ENCODE peak calls at places on chromosome 13, in six cellular contexts. N is IMR-90, U is neuronal stem cell, D is trophoblast cell, W is mesenchymal stem cell, H is H1. Y is an unnamed sample.
A peak's percentile ranks its signal among the peaks of the same experiment; 100 is the strongest.

GRCh38 chr13:71712988-71713653 is 153.9 kb downstream of the DACH1 start:
- DNase-seq in N (no peak), U (peak; percentile 20), D (peak; percentile 7), W (peak; percentile 55), H (no peak), Y (no peak)

GRCh38 chr13:28320884-28321574 is 173.9 kb downstream of the FLT1 start:
- DNase-seq in N (peak; percentile 84), U (no peak), D (no peak), W (peak; percentile 93), H (no peak), Y (no peak)

GRCh38 chr13:89688908-89689307 is 1658.6 kb upstream of the MIR17HG start:
- DNase-seq in N (no peak), U (no peak), D (no peak), W (no peak), H (no peak), Y (no peak)

GRCh38 chr13:31427151-31427867 is 227.5 kb downstream of the B3GLCT start:
- DNase-seq in N (no peak), U (no peak), D (no peak), W (no peak), H (no peak), Y (no peak)

GRCh38 chr13:36345438-36346221 is 564 bp downstream of the SPART start:
- DNase-seq in N (peak; percentile 92), U (peak; percentile 58), D (peak; percentile 87), W (peak; percentile 95), H (peak; percentile 73), Y (peak; percentile 63)

GRCh38 chr13:36763322-36763721 is 55.7 kb upstream of the RFXAP start:
- DNase-seq in N (no peak), U (no peak), D (no peak), W (no peak), H (no peak), Y (no peak)

GRCh38 chr13:94722596-94722995 is 10.3 kb upstream of the SOX21 start:
- DNase-seq in N (no peak), U (no peak), D (peak; percentile 82), W (no peak), H (no peak), Y (no peak)

GRCh38 chr13:37791699-37792098 is 77.9 kb downstream of the TRPC4 start:
- DNase-seq in N (peak; percentile 10), U (no peak), D (no peak), W (no peak), H (no peak), Y (no peak)

GRCh38 chr13:111361873-111362648 is 41.6 kb downstream of the TEX29 start:
- DNase-seq in N (no peak), U (no peak), D (no peak), W (no peak), H (peak; percentile 28), Y (no peak)

GRCh38 chr13:100098445-100099116 is 9.7 kb downstream of the PCCA start:
- DNase-seq in N (no peak), U (no peak), D (no peak), W (no peak), H (no peak), Y (no peak)

GRCh38 chr13:92074658-92075057 is 676.2 kb downstream of the GPC5 start:
- DNase-seq in N (no peak), U (peak; percentile 4), D (no peak), W (peak; percentile 21), H (no peak), Y (peak; percentile 35)

GRCh38 chr13:33838567-33839131 is 20.7 kb downstream of the RFC3 start:
- DNase-seq in N (peak; percentile 8), U (no peak), D (no peak), W (peak; percentile 22), H (no peak), Y (no peak)

GRCh38 chr13:74246398-74246975 is 112.3 kb upstream of the KLF12 start:
- DNase-seq in N (peak; percentile 43), U (no peak), D (no peak), W (no peak), H (no peak), Y (no peak)

GRCh38 chr13:114112231-114112825 is 20.1 kb downstream of the RASA3 start:
- DNase-seq in N (peak; percentile 45), U (no peak), D (no peak), W (no peak), H (no peak), Y (no peak)

GRCh38 chr13:28297341-28297740 is 159.0 kb downstream of the PAN3 start:
- DNase-seq in N (no peak), U (no peak), D (no peak), W (no peak), H (no peak), Y (peak; percentile 61)

GRCh38 chr13:77696006-77696862 is 1.3 kb upstream of the SLAIN1 start:
- DNase-seq in N (no peak), U (peak; percentile 37), D (peak; percentile 43), W (no peak), H (no peak), Y (no peak)

GRCh38 chr13:110302154-110302553 is 4.8 kb downstream of the COL4A1 start:
- DNase-seq in N (no peak), U (no peak), D (no peak), W (no peak), H (no peak), Y (no peak)

GRCh38 chr13:89726690-89727435 is 1620.6 kb upstream of the MIR17HG start:
- DNase-seq in N (peak; percentile 46), U (no peak), D (no peak), W (peak; percentile 57), H (no peak), Y (no peak)

GRCh38 chr13:51959773-51960172 is 51.5 kb downstream of the ATP7B start:
- DNase-seq in N (no peak), U (no peak), D (no peak), W (no peak), H (no peak), Y (no peak)

GRCh38 chr13:99330942-99331341 is 23.7 kb upstream of the GPR183 start:
- DNase-seq in N (no peak), U (no peak), D (no peak), W (no peak), H (peak; percentile 10), Y (no peak)

GRCh38 chr13:88656751-88657150 is 985.6 kb downstream of the SLITRK5 start:
- DNase-seq in N (no peak), U (no peak), D (no peak), W (no peak), H (no peak), Y (no peak)

DNA sequence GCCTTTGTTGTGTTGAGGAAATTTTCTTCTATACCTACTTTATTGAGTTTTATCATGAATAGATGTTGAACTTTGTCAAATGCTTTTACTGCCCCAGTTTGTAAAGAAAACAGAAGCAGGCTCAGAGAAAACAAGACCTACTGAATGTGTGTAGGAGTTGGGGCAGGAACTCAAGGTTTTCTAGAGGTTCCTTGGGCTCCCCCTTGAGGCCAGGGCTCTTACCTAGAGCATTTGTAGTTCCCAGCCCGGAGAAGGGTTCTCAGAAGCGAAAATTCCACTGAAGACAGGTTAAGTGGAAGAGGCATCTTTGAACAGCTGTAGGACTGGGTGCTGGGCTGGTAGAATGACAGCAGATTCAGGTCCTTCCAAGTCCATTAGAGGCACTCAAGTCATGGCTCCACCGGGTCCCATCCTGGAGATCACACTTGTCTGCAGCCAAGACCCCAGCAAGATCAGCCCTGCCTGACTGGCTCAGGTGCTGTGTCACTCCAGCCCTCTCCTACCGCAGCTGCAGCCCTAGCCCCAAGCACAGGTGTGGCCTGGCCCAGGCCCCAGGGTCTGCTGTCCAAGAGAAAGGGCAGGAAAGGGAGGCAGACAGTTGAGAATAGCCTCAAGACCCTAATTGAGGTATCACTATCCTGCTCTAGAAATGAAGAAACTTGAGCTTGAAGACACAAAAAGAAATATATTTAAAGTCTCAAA is 425.5 kb downstream of the PCDH20 start:
- DNase-seq in N (no peak), U (no peak), D (no peak), W (no peak), H (peak; percentile 60), Y (peak; percentile 35)
- H3K4ac ChIP-seq in N (no peak overlapping the region), U (no peak overlapping the region), D (no peak overlapping the region), W (no peak overlapping the region), H (no peak overlapping the region), Y (no peak overlapping the region)

GRCh38 chr13:50691682-50692263 is 151.7 kb downstream of the DLEU7 start:
- DNase-seq in N (no peak), U (no peak), D (no peak), W (peak; percentile 62), H (no peak), Y (no peak)
- H4K91ac ChIP-seq in N (no peak overlapping the region), U (no peak overlapping the region), D (no peak overlapping the region), W (no peak overlapping the region), H (no peak overlapping the region), Y (no peak overlapping the region)

DNA sequence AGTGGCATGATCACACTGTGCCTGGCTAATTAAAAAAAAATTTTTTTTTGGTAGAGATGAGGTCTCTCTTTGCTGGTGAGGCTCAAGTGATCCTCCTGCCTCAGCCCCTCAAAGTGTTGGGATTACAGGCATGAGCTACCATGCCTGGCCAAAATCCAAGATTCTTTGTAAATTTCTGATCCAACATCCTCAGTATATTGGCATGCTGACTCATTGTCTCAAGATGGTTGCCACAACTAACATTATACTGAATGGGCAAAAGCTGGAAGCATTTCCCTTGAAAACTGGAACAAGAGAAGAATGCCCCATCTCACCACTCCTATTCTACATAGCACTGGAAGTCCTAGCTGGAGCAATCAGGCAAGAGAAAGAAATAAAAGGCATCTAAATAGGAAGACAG is 100.0 kb downstream of the KLF5 start:
- DNase-seq in N (peak; percentile 75), U (no peak), D (no peak), W (peak; percentile 46), H (no peak), Y (no peak)
- H3K4ac ChIP-seq in N (peak overlapping the region; percentile 19), U (no peak overlapping the region), D (no peak overlapping the region), W (no peak overlapping the region), H (no peak overlapping the region), Y (no peak overlapping the region)

DNA sequence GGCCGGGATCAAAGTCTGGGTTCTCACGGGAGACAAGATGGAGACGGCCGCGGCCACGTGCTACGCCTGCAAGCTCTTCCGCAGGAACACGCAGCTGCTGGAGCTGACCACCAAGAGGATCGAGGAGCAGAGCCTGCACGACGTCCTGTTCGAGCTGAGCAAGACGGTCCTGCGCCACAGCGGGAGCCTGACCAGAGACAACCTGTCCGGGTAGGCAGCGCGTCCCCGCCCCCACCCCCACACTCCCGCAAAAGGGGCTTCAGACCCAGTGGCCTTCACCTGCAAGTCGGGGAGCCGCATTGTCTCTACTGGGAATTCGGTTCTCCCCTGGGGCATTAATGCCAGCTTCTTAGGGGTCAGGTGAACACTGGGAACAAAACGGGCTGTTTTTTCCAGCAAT is 114.7 kb upstream of the MCF2L start:
- DNase-seq in N (no peak), U (no peak), D (no peak), W (no peak), H (no peak), Y (no peak)
- H4K91ac ChIP-seq in N (no peak overlapping the region), U (no peak overlapping the region), D (no peak overlapping the region), W (no peak overlapping the region), H (no peak overlapping the region), Y (no peak overlapping the region)

GRCh38 chr13:106083620-106084350 is 451.7 kb downstream of the EFNB2 start:
- DNase-seq in N (peak; percentile 54), U (no peak), D (peak; percentile 28), W (peak; percentile 61), H (no peak), Y (peak; percentile 47)
- H3K4ac ChIP-seq in N (no peak overlapping the region), U (no peak overlapping the region), D (no peak overlapping the region), W (no peak overlapping the region), H (no peak overlapping the region), Y (no peak overlapping the region)

DNA sequence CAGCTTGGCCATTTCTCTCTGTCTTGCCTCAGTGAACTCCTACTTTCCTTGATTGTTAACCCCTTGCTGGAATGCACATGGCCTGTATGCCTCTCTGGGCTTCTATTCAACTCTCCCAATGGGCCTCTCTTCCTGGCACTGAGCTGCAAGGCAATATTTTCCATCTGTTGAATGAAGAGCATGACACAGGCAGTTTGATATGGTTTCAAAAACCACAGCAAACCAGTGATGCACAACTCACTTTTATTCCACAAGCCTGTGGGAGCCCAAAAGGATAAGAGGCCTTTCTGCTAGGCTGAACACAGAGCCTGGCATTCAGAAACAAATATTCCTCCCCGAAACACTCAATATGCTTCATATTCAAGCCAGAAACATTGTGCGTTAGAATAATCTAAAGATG is 443.0 kb upstream of the SPRY2 start:
- DNase-seq in N (no peak), U (no peak), D (no peak), W (peak; percentile 17), H (no peak), Y (no peak)
- H4K91ac ChIP-seq in N (no peak overlapping the region), U (no peak overlapping the region), D (no peak overlapping the region), W (no peak overlapping the region), H (no peak overlapping the region), Y (no peak overlapping the region)